ENCODE peak calls at places on chromosomes 2 and 18, in eight cellular contexts. One of them, this sample, is unnamed.

GRCh38 chr2:197296861-197297260 is 13.7 kb downstream of the ANKRD44 start:
- DNase-seq in choroid plexus epithelial cell: no peak
- DNase-seq in HL-60: no peak
- DNase-seq in left lung: no peak
- DNase-seq in fibroblast of the aortic adventitia: no peak
- DNase-seq in tibial artery: no peak
- DNase-seq in stomach: no peak
- DNase-seq in CD8-positive, alpha-beta T cell: no peak
- DNase-seq in this sample: no peak

GRCh38 chr2:186256540-186256939 is 229.5 kb upstream of the ZC3H15 start:
- DNase-seq in choroid plexus epithelial cell: peak
- DNase-seq in HL-60: no peak
- DNase-seq in left lung: no peak
- DNase-seq in fibroblast of the aortic adventitia: peak
- DNase-seq in tibial artery: no peak
- DNase-seq in stomach: no peak
- DNase-seq in CD8-positive, alpha-beta T cell: no peak
- DNase-seq in this sample: no peak

GRCh38 chr18:34707670-34708069 is 2.4 kb upstream of the DTNA start:
- DNase-seq in choroid plexus epithelial cell: peak
- DNase-seq in HL-60: no peak
- DNase-seq in left lung: no peak
- DNase-seq in fibroblast of the aortic adventitia: peak
- DNase-seq in tibial artery: peak
- DNase-seq in stomach: no peak
- DNase-seq in CD8-positive, alpha-beta T cell: no peak
- DNase-seq in this sample: no peak

GRCh38 chr2:234611209-234611608 is 114.3 kb upstream of the ARL4C start:
- DNase-seq in choroid plexus epithelial cell: peak
- DNase-seq in HL-60: no peak
- DNase-seq in left lung: no peak
- DNase-seq in fibroblast of the aortic adventitia: no peak
- DNase-seq in tibial artery: no peak
- DNase-seq in stomach: no peak
- DNase-seq in CD8-positive, alpha-beta T cell: no peak
- DNase-seq in this sample: no peak

GRCh38 chr18:72427721-72428120 is 116.4 kb downstream of the CBLN2 start:
- DNase-seq in choroid plexus epithelial cell: peak
- DNase-seq in HL-60: no peak
- DNase-seq in left lung: no peak
- DNase-seq in fibroblast of the aortic adventitia: no peak
- DNase-seq in tibial artery: no peak
- DNase-seq in stomach: no peak
- DNase-seq in CD8-positive, alpha-beta T cell: no peak
- DNase-seq in this sample: no peak

GRCh38 chr18:79400591-79401381 is 5.1 kb downstream of the NFATC1 start:
- DNase-seq in choroid plexus epithelial cell: no peak
- DNase-seq in HL-60: no peak
- DNase-seq in left lung: peak
- DNase-seq in fibroblast of the aortic adventitia: no peak
- DNase-seq in tibial artery: no peak
- DNase-seq in stomach: no peak
- DNase-seq in CD8-positive, alpha-beta T cell: peak
- DNase-seq in this sample: peak

GRCh38 chr2:16774980-16775963 is 109.6 kb upstream of the CYRIA start:
- DNase-seq in choroid plexus epithelial cell: peak
- DNase-seq in HL-60: peak
- DNase-seq in left lung: no peak
- DNase-seq in fibroblast of the aortic adventitia: no peak
- DNase-seq in tibial artery: no peak
- DNase-seq in stomach: no peak
- DNase-seq in CD8-positive, alpha-beta T cell: no peak
- DNase-seq in this sample: no peak

GRCh38 chr18:79947881-79948610 is 3.4 kb downstream of the SLC66A2 start:
- DNase-seq in choroid plexus epithelial cell: no peak
- DNase-seq in HL-60: no peak
- DNase-seq in left lung: no peak
- DNase-seq in fibroblast of the aortic adventitia: no peak
- DNase-seq in tibial artery: no peak
- DNase-seq in stomach: peak
- DNase-seq in CD8-positive, alpha-beta T cell: no peak
- DNase-seq in this sample: peak

GRCh38 chr2:172783091-172783898 is 47.6 kb downstream of the RAPGEF4 start:
- DNase-seq in choroid plexus epithelial cell: peak
- DNase-seq in HL-60: no peak
- DNase-seq in left lung: no peak
- DNase-seq in fibroblast of the aortic adventitia: peak
- DNase-seq in tibial artery: no peak
- DNase-seq in stomach: no peak
- DNase-seq in CD8-positive, alpha-beta T cell: no peak
- DNase-seq in this sample: no peak

GRCh38 chr18:49971462-49971861 is 158.1 kb upstream of the ACAA2 start:
- DNase-seq in choroid plexus epithelial cell: no peak
- DNase-seq in HL-60: no peak
- DNase-seq in left lung: no peak
- DNase-seq in fibroblast of the aortic adventitia: no peak
- DNase-seq in tibial artery: no peak
- DNase-seq in stomach: no peak
- DNase-seq in CD8-positive, alpha-beta T cell: no peak
- DNase-seq in this sample: no peak

GRCh38 chr2:25473131-25473530 is 131.4 kb upstream of the DNMT3A start:
- DNase-seq in choroid plexus epithelial cell: peak
- DNase-seq in HL-60: no peak
- DNase-seq in left lung: no peak
- DNase-seq in fibroblast of the aortic adventitia: peak
- DNase-seq in tibial artery: no peak
- DNase-seq in stomach: no peak
- DNase-seq in CD8-positive, alpha-beta T cell: no peak
- DNase-seq in this sample: no peak

GRCh38 chr2:106572541-106573148 is 85.5 kb downstream of the CD8B2 start:
- DNase-seq in choroid plexus epithelial cell: no peak
- DNase-seq in HL-60: no peak
- DNase-seq in left lung: no peak
- DNase-seq in fibroblast of the aortic adventitia: no peak
- DNase-seq in tibial artery: no peak
- DNase-seq in stomach: no peak
- DNase-seq in CD8-positive, alpha-beta T cell: no peak
- DNase-seq in this sample: no peak

GRCh38 chr18:47898696-47899095 is 31.8 kb downstream of the SMAD2 start:
- DNase-seq in choroid plexus epithelial cell: peak
- DNase-seq in HL-60: no peak
- DNase-seq in left lung: no peak
- DNase-seq in fibroblast of the aortic adventitia: no peak
- DNase-seq in tibial artery: no peak
- DNase-seq in stomach: no peak
- DNase-seq in CD8-positive, alpha-beta T cell: no peak
- DNase-seq in this sample: no peak

GRCh38 chr2:149393647-149394046 is 63.3 kb downstream of the LYPD6 start:
- DNase-seq in choroid plexus epithelial cell: no peak
- DNase-seq in HL-60: no peak
- DNase-seq in left lung: no peak
- DNase-seq in fibroblast of the aortic adventitia: no peak
- DNase-seq in tibial artery: no peak
- DNase-seq in stomach: no peak
- DNase-seq in CD8-positive, alpha-beta T cell: no peak
- DNase-seq in this sample: no peak

GRCh38 chr2:45177870-45178269 is 168.6 kb upstream of the SIX2 start:
- DNase-seq in choroid plexus epithelial cell: peak
- DNase-seq in HL-60: no peak
- DNase-seq in left lung: no peak
- DNase-seq in fibroblast of the aortic adventitia: peak
- DNase-seq in tibial artery: no peak
- DNase-seq in stomach: no peak
- DNase-seq in CD8-positive, alpha-beta T cell: no peak
- DNase-seq in this sample: no peak

GRCh38 chr2:68837861-68838341 is 33.3 kb downstream of the BMP10 start:
- DNase-seq in choroid plexus epithelial cell: peak
- DNase-seq in HL-60: no peak
- DNase-seq in left lung: no peak
- DNase-seq in fibroblast of the aortic adventitia: peak
- DNase-seq in tibial artery: no peak
- DNase-seq in stomach: no peak
- DNase-seq in CD8-positive, alpha-beta T cell: no peak
- DNase-seq in this sample: no peak

GRCh38 chr18:24878289-24878688 is 417.9 kb downstream of the HRH4 start:
- DNase-seq in choroid plexus epithelial cell: peak
- DNase-seq in HL-60: no peak
- DNase-seq in left lung: no peak
- DNase-seq in fibroblast of the aortic adventitia: peak
- DNase-seq in tibial artery: no peak
- DNase-seq in stomach: no peak
- DNase-seq in CD8-positive, alpha-beta T cell: no peak
- DNase-seq in this sample: no peak

GRCh38 chr2:208010501-208010900 is 14.8 kb downstream of the PLEKHM3 start:
- DNase-seq in choroid plexus epithelial cell: no peak
- DNase-seq in HL-60: no peak
- DNase-seq in left lung: no peak
- DNase-seq in fibroblast of the aortic adventitia: no peak
- DNase-seq in tibial artery: no peak
- DNase-seq in stomach: no peak
- DNase-seq in CD8-positive, alpha-beta T cell: no peak
- DNase-seq in this sample: no peak

GRCh38 chr2:46540496-46541342 is 61.4 kb downstream of the TMEM247 start:
- DNase-seq in choroid plexus epithelial cell: peak
- DNase-seq in HL-60: no peak
- DNase-seq in left lung: no peak
- DNase-seq in fibroblast of the aortic adventitia: peak
- DNase-seq in tibial artery: peak
- DNase-seq in stomach: no peak
- DNase-seq in CD8-positive, alpha-beta T cell: no peak
- DNase-seq in this sample: no peak

DNA sequence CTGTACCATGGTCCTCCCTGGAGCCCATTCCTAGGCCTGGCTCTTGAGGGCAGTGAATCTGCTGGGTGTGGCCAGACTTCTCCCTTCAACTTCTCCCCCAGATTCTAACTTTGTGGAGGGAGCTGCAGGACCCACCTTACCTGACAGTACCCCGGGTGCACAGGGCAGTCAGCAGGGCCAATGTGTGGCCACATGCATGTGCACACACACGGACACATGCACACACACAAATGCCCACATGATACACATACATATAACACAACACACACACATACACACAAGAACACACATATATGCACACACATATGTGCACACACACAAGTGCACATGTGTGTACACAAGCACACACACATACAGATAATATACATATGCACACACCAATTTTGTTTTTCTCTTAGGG is 300.0 kb upstream of the HS6ST1 start:
- DNase-seq in choroid plexus epithelial cell: no peak
- DNase-seq in HL-60: no peak
- DNase-seq in left lung: no peak
- DNase-seq in fibroblast of the aortic adventitia: no peak
- DNase-seq in tibial artery: no peak
- DNase-seq in stomach: no peak
- DNase-seq in CD8-positive, alpha-beta T cell: no peak
- DNase-seq in this sample: peak
- H3K4me3 ChIP-seq in choroid plexus epithelial cell: no peak
- H3K4me3 ChIP-seq in HL-60: no peak
- H3K4me3 ChIP-seq in left lung: no peak
- H3K4me3 ChIP-seq in fibroblast of the aortic adventitia: no peak
- H3K4me3 ChIP-seq in tibial artery: no peak
- H3K4me3 ChIP-seq in stomach: no peak
- H3K4me3 ChIP-seq in CD8-positive, alpha-beta T cell: no peak
- H3K4me3 ChIP-seq in this sample: no peak

GRCh38 chr2:40273623-40274236 is 178.2 kb downstream of the SLC8A1 start:
- DNase-seq in choroid plexus epithelial cell: peak
- DNase-seq in HL-60: no peak
- DNase-seq in left lung: no peak
- DNase-seq in fibroblast of the aortic adventitia: peak
- DNase-seq in tibial artery: no peak
- DNase-seq in stomach: no peak
- DNase-seq in CD8-positive, alpha-beta T cell: no peak
- DNase-seq in this sample: no peak
- H3K4me3 ChIP-seq in choroid plexus epithelial cell: no peak
- H3K4me3 ChIP-seq in HL-60: no peak
- H3K4me3 ChIP-seq in left lung: no peak
- H3K4me3 ChIP-seq in fibroblast of the aortic adventitia: no peak
- H3K4me3 ChIP-seq in tibial artery: no peak
- H3K4me3 ChIP-seq in stomach: no peak
- H3K4me3 ChIP-seq in CD8-positive, alpha-beta T cell: no peak
- H3K4me3 ChIP-seq in this sample: peak

DNA sequence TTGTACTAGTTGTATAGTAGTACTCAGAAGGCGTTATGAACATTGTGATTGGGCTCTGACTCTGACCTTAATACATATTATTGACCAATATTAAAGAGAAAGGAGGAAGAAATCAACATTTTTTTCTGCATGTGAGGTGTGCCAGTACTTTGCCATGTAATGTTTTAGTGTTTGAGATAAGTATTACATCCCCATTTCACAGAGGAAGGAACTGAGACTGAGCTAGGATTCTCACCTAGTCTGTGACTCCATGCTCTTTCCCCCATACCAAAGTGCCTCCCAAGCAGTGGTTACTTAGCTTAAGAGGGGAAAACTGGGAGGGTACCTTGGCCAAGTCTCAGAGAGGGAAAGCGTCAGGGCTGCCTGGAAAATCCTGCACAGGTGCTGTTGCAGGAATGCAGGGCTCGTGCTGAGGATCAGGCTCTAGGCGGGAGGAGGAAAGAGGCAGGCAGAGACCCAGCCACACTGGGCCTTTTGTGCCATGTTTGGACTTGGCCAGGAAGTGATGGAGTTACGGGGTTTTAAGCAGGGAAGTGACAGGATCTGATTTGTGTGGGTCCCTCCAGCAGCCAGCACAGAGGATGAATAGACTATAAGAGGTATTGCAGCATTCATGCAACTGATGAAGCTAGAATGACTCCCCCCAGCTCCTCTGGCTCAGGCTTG is 1.7 kb downstream of the PNKD start:
- DNase-seq in choroid plexus epithelial cell: no peak
- DNase-seq in HL-60: no peak
- DNase-seq in left lung: no peak
- DNase-seq in fibroblast of the aortic adventitia: no peak
- DNase-seq in tibial artery: no peak
- DNase-seq in stomach: no peak
- DNase-seq in CD8-positive, alpha-beta T cell: no peak
- DNase-seq in this sample: no peak
- H3K4me3 ChIP-seq in choroid plexus epithelial cell: no peak
- H3K4me3 ChIP-seq in HL-60: no peak
- H3K4me3 ChIP-seq in left lung: no peak
- H3K4me3 ChIP-seq in fibroblast of the aortic adventitia: peak
- H3K4me3 ChIP-seq in tibial artery: peak
- H3K4me3 ChIP-seq in stomach: no peak
- H3K4me3 ChIP-seq in CD8-positive, alpha-beta T cell: no peak
- H3K4me3 ChIP-seq in this sample: no peak

DNA sequence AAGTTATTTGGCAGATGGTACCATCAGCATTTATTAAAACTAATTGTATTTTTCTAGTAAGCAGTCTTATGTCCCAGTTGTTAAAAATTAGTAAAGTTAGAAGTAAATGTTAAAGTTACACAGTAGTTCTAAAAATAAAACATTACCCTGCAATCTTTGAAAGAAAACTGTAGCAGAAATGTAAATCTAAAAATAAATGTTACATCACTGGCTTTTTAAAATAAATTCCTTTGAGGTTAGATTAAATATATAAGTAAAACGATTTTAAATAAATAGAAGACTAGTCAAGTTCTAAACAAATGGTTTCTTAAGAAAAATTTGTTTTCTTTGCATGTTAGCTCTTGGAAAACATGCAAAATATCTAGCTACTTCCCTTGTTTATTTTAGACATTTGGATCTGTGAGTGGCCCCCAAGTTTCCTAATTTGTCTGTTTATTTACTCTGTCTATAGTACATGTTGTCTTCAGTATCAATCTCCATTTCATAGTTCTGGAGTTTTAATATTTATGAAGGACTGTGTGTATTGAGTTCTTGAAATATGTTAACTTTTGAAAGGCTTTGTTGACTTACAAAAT is 58.2 kb downstream of the GLS start:
- DNase-seq in choroid plexus epithelial cell: no peak
- DNase-seq in HL-60: no peak
- DNase-seq in left lung: no peak
- DNase-seq in fibroblast of the aortic adventitia: no peak
- DNase-seq in tibial artery: no peak
- DNase-seq in stomach: no peak
- DNase-seq in CD8-positive, alpha-beta T cell: no peak
- DNase-seq in this sample: no peak
- H3K4me3 ChIP-seq in choroid plexus epithelial cell: no peak
- H3K4me3 ChIP-seq in HL-60: no peak
- H3K4me3 ChIP-seq in left lung: no peak
- H3K4me3 ChIP-seq in fibroblast of the aortic adventitia: no peak
- H3K4me3 ChIP-seq in tibial artery: no peak
- H3K4me3 ChIP-seq in stomach: no peak
- H3K4me3 ChIP-seq in CD8-positive, alpha-beta T cell: no peak
- H3K4me3 ChIP-seq in this sample: no peak